ENCODE peak calls at places on chromosomes 7 and 10, in nine cellular contexts. W is CD4-positive, alpha-beta T cell; Y is GM13977; X is kidney epithelial cell; T is foreskin keratinocyte; K is activated CD8-positive, alpha-beta T cell treated with anti-CD3 and anti-CD28 coated beads for 36 hours; F is body of pancreas; I is lower lobe of right lung; G is glutamatergic neuron. H is an unnamed sample.

GRCh38 chr7:106126170-106126938 is 14.2 kb upstream of the SYPL1 start:
- DNase-seq in W (peak; percentile 67), Y (no peak), X (no peak), T (peak; percentile 79), K (peak; percentile 74), F (peak; percentile 58), I (no peak), G (no peak), H (no peak)

GRCh38 chr10:10394933-10395658 is 622.6 kb upstream of the CELF2 start:
- DNase-seq in W (no peak), Y (no peak), X (no peak), T (peak; percentile 85), K (no peak), F (no peak), I (no peak), G (no peak), H (no peak)

GRCh38 chr10:114316744-114317143 is 77.7 kb downstream of the VWA2 start:
- DNase-seq in W (no peak), Y (no peak), X (no peak), T (no peak), K (no peak), F (no peak), I (no peak), G (no peak), H (no peak)

GRCh38 chr7:120792861-120793130 is 65.1 kb downstream of the TSPAN12 start:
- DNase-seq in W (no peak), Y (no peak), X (peak; percentile 25), T (peak; percentile 51), K (no peak), F (no peak), I (no peak), G (no peak), H (no peak)

GRCh38 chr7:37344886-37345579 is 103.6 kb downstream of the ELMO1 start:
- DNase-seq in W (no peak), Y (no peak), X (no peak), T (no peak), K (no peak), F (no peak), I (no peak), G (no peak), H (no peak)

GRCh38 chr7:11620822-11621395 is 211.1 kb downstream of the THSD7A start:
- DNase-seq in W (no peak), Y (no peak), X (no peak), T (no peak), K (no peak), F (no peak), I (no peak), G (no peak), H (no peak)

GRCh38 chr7:36264917-36265292 is 111.9 kb downstream of the EEPD1 start:
- DNase-seq in W (no peak), Y (no peak), X (no peak), T (no peak), K (no peak), F (no peak), I (no peak), G (no peak), H (no peak)

GRCh38 chr10:5985029-5985428 is 7.7 kb upstream of the IL15RA start:
- DNase-seq in W (no peak), Y (no peak), X (no peak), T (no peak), K (no peak), F (no peak), I (no peak), G (no peak), H (no peak)

GRCh38 chr7:76048668-76048988 is 722 bp downstream of the MDH2 start:
- DNase-seq in W (no peak), Y (peak; percentile 67), X (no peak), T (no peak), K (peak; percentile 54), F (no peak), I (peak; percentile 61), G (no peak), H (no peak)

GRCh38 chr7:138665669-138666140 is 35.5 kb downstream of the SVOPL start:
- DNase-seq in W (no peak), Y (no peak), X (no peak), T (no peak), K (no peak), F (no peak), I (no peak), G (no peak), H (no peak)

GRCh38 chr7:17370901-17371550 is 72.6 kb downstream of the AHR start:
- DNase-seq in W (no peak), Y (no peak), X (no peak), T (peak; percentile 20), K (no peak), F (no peak), I (no peak), G (no peak), H (no peak)

GRCh38 chr10:129531195-129531968 is 64.3 kb downstream of the MGMT start:
- DNase-seq in W (no peak), Y (no peak), X (peak; percentile 82), T (peak; percentile 77), K (no peak), F (no peak), I (no peak), G (no peak), H (no peak)

GRCh38 chr10:77087406-77087805 is 550.2 kb downstream of the KCNMA1 start:
- DNase-seq in W (no peak), Y (no peak), X (no peak), T (peak; percentile 58), K (no peak), F (no peak), I (no peak), G (no peak), H (no peak)

GRCh38 chr10:78852856-78853255 is 215.9 kb upstream of the ZMIZ1 start:
- DNase-seq in W (no peak), Y (no peak), X (no peak), T (no peak), K (peak; percentile 47), F (peak; percentile 68), I (no peak), G (no peak), H (no peak)

GRCh38 chr10:4541292-4541691 is 284.7 kb upstream of the AKR1E2 start:
- DNase-seq in W (no peak), Y (no peak), X (peak; percentile 93), T (peak; percentile 98), K (no peak), F (peak; percentile 6), I (no peak), G (no peak), H (no peak)
- TF ChIP-seq CTCF in W (no peak), Y (no peak), X (peak; percentile 36), T (peak; percentile 81), K (no peak), F (no peak), I (no peak), G (no peak), H (no peak)

DNA sequence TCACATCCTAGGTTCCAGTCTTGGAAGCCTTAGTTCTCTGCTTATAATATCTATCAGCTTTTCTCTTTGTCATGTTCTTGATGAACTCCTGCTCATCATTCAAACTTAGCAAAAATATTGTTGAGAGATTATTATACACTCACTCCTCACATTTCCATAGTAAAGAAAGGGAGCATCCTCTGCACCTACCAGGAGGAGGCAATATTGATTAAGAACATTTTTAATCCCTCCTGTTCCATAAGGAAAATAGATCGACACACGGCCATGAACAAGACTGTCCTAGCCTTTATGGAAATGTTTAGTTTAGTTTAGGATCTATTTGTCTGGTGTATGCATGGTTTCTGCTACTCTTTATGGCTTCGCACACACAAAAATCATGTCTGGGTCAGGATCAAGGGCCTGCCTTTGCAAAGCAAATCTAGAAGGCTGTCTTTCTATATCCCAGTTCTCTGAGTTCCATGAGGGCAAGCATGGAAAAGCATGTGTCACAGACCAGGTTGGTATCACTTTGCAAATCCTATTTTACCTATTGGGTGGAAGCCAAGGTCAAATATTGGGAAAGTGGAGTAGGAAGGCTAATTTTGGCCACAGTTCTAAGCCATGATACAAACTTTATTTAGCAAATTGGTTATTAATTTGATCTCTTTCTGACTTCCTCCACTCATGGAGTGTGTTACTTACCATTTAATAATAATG is 164.4 kb downstream of the MDFIC start:
- DNase-seq in W (no peak), Y (no peak), X (no peak), T (no peak), K (no peak), F (no peak), I (no peak), G (no peak), H (no peak)
- TF ChIP-seq CTCF in W (no peak), Y (no peak), X (no peak), T (peak; percentile 30), K (no peak), F (peak; percentile 51), I (no peak), G (no peak), H (no peak)

DNA sequence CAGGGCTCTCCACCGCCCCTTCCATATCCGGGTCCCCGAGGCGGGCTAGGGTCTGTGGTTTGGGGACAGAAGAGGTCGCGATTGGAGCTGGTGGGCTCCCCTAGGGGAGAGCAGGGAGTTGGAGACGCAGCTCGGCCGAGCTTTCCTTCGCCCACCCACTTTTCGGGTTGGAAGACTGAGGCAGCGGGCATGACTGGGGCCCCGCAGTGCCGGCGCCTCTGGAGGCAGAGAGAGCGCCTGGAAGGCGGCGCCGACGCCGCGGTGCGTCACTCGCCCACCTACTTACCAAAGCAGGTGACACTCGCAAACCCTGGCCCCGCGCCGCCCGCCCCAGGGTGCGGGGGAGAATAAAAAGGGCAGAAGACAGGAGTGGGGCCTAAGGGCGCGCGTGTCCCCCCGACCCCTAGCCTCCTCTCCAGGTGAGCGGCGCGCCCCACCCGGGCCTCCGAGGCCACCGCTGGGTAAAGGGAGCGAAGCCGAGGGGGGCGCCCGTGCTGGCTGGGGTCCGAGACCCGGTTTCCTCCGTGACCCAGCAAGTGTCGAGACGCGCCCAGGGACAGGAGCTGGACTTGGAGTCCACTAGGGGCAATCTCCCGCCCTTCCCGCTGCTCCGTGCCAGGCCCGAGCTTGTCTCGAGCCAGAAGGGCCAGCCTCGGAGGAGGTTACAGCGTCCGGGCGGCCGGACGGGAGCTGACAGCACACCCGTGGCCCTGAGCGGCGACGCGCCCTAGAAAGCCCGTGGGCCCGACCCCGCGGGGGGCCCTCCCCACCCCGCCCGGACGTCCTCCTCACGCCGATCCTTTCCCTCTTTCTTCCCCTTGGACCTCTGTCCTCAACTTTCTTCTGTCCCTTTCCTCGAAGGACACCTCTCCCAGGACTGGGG is 34.4 kb upstream of the GRID1 start:
- DNase-seq in W (peak; percentile 79), Y (peak; percentile 67), X (no peak), T (no peak), K (peak; percentile 90), F (peak; percentile 70), I (peak; percentile 73), G (peak; percentile 46), H (peak; percentile 44)
- TF ChIP-seq CTCF in W (no peak), Y (no peak), X (peak; percentile 26), T (no peak), K (no peak), F (peak; percentile 29), I (peak; percentile 23), G (no peak), H (peak; percentile 42)

DNA sequence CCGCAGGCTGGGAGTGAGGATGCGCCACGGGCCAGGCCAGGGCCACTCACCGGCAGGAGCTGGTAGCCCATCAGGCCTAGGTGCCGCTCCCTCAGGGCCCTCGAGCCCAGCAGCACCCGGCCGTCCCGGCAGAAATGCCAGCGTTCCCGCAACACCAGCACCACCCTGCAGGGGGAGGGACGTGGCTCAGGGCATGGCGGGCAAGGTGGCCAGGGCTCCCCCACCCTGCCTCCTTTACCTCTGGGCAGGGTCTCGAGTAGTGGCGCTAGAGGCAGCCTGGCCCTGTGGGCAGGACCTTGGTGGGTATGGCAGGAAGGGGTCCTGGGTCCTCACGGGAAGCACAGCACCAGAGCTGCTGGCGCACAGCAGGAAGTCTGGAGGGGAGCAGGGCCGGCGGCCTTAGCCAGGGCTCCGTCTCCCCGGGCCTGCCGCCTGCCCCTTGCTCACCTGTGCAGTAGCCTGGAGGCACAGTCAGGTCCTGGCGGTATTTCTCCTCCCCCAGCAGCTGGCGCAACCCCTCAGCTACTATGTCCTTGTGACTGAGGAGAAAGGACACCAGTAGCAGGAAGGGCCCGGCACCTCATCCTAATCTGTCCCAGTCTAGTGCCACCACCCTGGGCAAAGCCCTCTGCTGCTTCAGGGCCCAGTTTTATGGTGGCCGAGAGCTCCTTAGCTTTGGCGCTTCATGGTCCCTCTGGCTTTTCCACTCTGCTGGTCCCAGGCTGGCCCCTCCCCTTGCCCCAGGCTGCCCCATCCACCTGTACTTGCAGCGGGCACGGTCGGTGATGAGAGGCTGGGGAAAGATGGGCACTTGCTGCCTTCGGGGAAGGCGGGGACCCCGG is 3.5 kb downstream of the FASTK start:
- DNase-seq in W (no peak), Y (no peak), X (no peak), T (no peak), K (no peak), F (no peak), I (no peak), G (peak; percentile 68), H (peak; percentile 47)
- TF ChIP-seq CTCF in W (no peak), Y (peak; percentile 25), X (peak; percentile 51), T (peak; percentile 48), K (peak; percentile 50), F (peak; percentile 13), I (no peak), G (peak; percentile 64), H (peak; percentile 46)